ENCODE peak calls at places on chromosomes 11 and 22, in seven cellular contexts. One of them, this sample, is unnamed.

GRCh38 chr11:10130872-10131271 is 163.1 kb downstream of the SBF2 start:
- DNase-seq in neural progenitor cell: no peak
- DNase-seq in CD4-positive, CD25-positive, alpha-beta regulatory T cell: no peak
- DNase-seq in body of pancreas: no peak
- DNase-seq in ovary: no peak
- DNase-seq in H1: no peak
- DNase-seq in stomach: no peak
- DNase-seq in this sample: no peak

GRCh38 chr22:37848587-37849088 is 581 bp upstream of the EIF3L start:
- DNase-seq in neural progenitor cell: peak; percentile 32
- DNase-seq in CD4-positive, CD25-positive, alpha-beta regulatory T cell: peak; percentile 34
- DNase-seq in body of pancreas: no peak
- DNase-seq in ovary: no peak
- DNase-seq in H1: no peak
- DNase-seq in stomach: no peak
- DNase-seq in this sample: no peak

GRCh38 chr11:111797145-111797581 is 31.0 kb upstream of the PPP2R1B start:
- DNase-seq in neural progenitor cell: no peak
- DNase-seq in CD4-positive, CD25-positive, alpha-beta regulatory T cell: no peak
- DNase-seq in body of pancreas: peak; percentile 33
- DNase-seq in ovary: no peak
- DNase-seq in H1: no peak
- DNase-seq in stomach: no peak
- DNase-seq in this sample: no peak

GRCh38 chr22:44526431-44527115 is 28.5 kb upstream of the RTL6 start:
- DNase-seq in neural progenitor cell: no peak
- DNase-seq in CD4-positive, CD25-positive, alpha-beta regulatory T cell: no peak
- DNase-seq in body of pancreas: no peak
- DNase-seq in ovary: no peak
- DNase-seq in H1: peak; percentile 32
- DNase-seq in stomach: no peak
- DNase-seq in this sample: no peak

GRCh38 chr11:95693298-95693697 is 96.3 kb downstream of the FAM76B start:
- DNase-seq in neural progenitor cell: no peak
- DNase-seq in CD4-positive, CD25-positive, alpha-beta regulatory T cell: no peak
- DNase-seq in body of pancreas: no peak
- DNase-seq in ovary: no peak
- DNase-seq in H1: no peak
- DNase-seq in stomach: no peak
- DNase-seq in this sample: no peak

GRCh38 chr11:76606102-76606793 is 64.3 kb downstream of the LRRC32 start:
- DNase-seq in neural progenitor cell: no peak
- DNase-seq in CD4-positive, CD25-positive, alpha-beta regulatory T cell: no peak
- DNase-seq in body of pancreas: peak; percentile 44
- DNase-seq in ovary: peak; percentile 61
- DNase-seq in H1: peak; percentile 37
- DNase-seq in stomach: no peak
- DNase-seq in this sample: no peak

GRCh38 chr11:17931595-17931994 is 81.3 kb downstream of the SERGEF start:
- DNase-seq in neural progenitor cell: no peak
- DNase-seq in CD4-positive, CD25-positive, alpha-beta regulatory T cell: no peak
- DNase-seq in body of pancreas: no peak
- DNase-seq in ovary: no peak
- DNase-seq in H1: no peak
- DNase-seq in stomach: no peak
- DNase-seq in this sample: no peak

GRCh38 chr11:67571443-67571842 is 12.2 kb upstream of the GSTP1 start:
- DNase-seq in neural progenitor cell: no peak
- DNase-seq in CD4-positive, CD25-positive, alpha-beta regulatory T cell: no peak
- DNase-seq in body of pancreas: no peak
- DNase-seq in ovary: no peak
- DNase-seq in H1: no peak
- DNase-seq in stomach: no peak
- DNase-seq in this sample: no peak

GRCh38 chr11:19989191-19989590 is 171.1 kb downstream of the DBX1 start:
- DNase-seq in neural progenitor cell: no peak
- DNase-seq in CD4-positive, CD25-positive, alpha-beta regulatory T cell: no peak
- DNase-seq in body of pancreas: no peak
- DNase-seq in ovary: no peak
- DNase-seq in H1: no peak
- DNase-seq in stomach: no peak
- DNase-seq in this sample: no peak

GRCh38 chr11:18314794-18315523 is 7.0 kb downstream of the HPS5 start:
- DNase-seq in neural progenitor cell: no peak
- DNase-seq in CD4-positive, CD25-positive, alpha-beta regulatory T cell: no peak
- DNase-seq in body of pancreas: no peak
- DNase-seq in ovary: no peak
- DNase-seq in H1: no peak
- DNase-seq in stomach: no peak
- DNase-seq in this sample: no peak

GRCh38 chr11:119093951-119094815 is 7.5 kb downstream of the DPAGT1 start:
- DNase-seq in neural progenitor cell: peak; percentile 48
- DNase-seq in CD4-positive, CD25-positive, alpha-beta regulatory T cell: peak; percentile 44
- DNase-seq in body of pancreas: no peak
- DNase-seq in ovary: peak; percentile 64
- DNase-seq in H1: peak; percentile 60
- DNase-seq in stomach: peak; percentile 37
- DNase-seq in this sample: no peak

GRCh38 chr11:119091083-119091650 is 6.5 kb downstream of the HMBS start:
- DNase-seq in neural progenitor cell: no peak
- DNase-seq in CD4-positive, CD25-positive, alpha-beta regulatory T cell: no peak
- DNase-seq in body of pancreas: no peak
- DNase-seq in ovary: no peak
- DNase-seq in H1: no peak
- DNase-seq in stomach: no peak
- DNase-seq in this sample: no peak

GRCh38 chr11:119093666-119093950 is 8.0 kb downstream of the DPAGT1 start:
- DNase-seq in neural progenitor cell: no peak
- DNase-seq in CD4-positive, CD25-positive, alpha-beta regulatory T cell: no peak
- DNase-seq in body of pancreas: no peak
- DNase-seq in ovary: no peak
- DNase-seq in H1: no peak
- DNase-seq in stomach: no peak
- DNase-seq in this sample: no peak

GRCh38 chr11:119092880-119093665 is 8.4 kb downstream of the HMBS start:
- DNase-seq in neural progenitor cell: no peak
- DNase-seq in CD4-positive, CD25-positive, alpha-beta regulatory T cell: no peak
- DNase-seq in body of pancreas: peak; percentile 44
- DNase-seq in ovary: no peak
- DNase-seq in H1: no peak
- DNase-seq in stomach: peak; percentile 57
- DNase-seq in this sample: no peak

GRCh38 chr11:119091966-119092879 is 7.5 kb downstream of the HMBS start:
- DNase-seq in neural progenitor cell: no peak
- DNase-seq in CD4-positive, CD25-positive, alpha-beta regulatory T cell: no peak
- DNase-seq in body of pancreas: no peak
- DNase-seq in ovary: no peak
- DNase-seq in H1: no peak
- DNase-seq in stomach: no peak
- DNase-seq in this sample: no peak
- H3K4me3 ChIP-seq in neural progenitor cell: peak overlapping the region; percentile 69
- H3K4me3 ChIP-seq in CD4-positive, CD25-positive, alpha-beta regulatory T cell: peak overlapping the region; percentile 77
- H3K4me3 ChIP-seq in body of pancreas: no peak overlapping the region
- H3K4me3 ChIP-seq in ovary: no peak overlapping the region
- H3K4me3 ChIP-seq in H1: peak overlapping the region; percentile 91
- H3K4me3 ChIP-seq in stomach: no peak overlapping the region
- H3K4me3 ChIP-seq in this sample: no peak overlapping the region

DNA sequence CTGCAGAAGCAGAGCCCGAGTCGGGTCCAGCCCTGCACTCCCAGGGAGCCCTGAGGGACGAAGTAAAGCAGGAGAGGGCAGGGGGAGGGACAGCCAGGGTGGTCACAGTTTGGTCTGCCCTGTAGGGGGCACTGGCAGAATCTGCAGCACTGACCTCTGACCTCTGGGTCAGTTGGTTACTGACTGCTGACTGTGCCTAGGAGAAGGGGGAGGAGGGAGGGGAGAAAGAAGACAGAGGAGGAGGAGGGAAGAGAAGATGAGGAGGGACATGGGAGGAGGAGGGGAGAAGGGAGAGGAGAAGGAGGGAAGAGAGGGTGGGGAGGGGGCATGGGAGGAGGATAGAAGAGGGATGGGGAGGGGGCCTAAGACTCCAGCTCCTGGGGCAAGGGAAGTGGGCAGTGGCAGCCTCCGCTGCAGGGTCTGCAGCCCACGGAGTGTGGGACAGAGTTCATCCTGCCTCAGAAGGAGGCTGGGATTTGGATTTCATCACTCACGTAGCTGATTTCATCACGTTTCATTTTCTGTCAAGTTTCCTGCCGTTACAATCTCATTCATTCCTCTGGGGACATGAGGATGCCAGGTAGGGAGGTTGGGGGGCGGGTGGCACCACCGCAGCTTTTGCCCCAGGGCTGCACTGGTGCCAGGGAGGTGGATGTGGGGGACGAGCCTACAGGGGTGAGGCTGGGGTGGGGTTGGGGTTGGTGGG is 55.2 kb downstream of the FLRT1 start:
- DNase-seq in neural progenitor cell: peak; percentile 64
- DNase-seq in CD4-positive, CD25-positive, alpha-beta regulatory T cell: no peak
- DNase-seq in body of pancreas: no peak
- DNase-seq in ovary: no peak
- DNase-seq in H1: no peak
- DNase-seq in stomach: no peak
- DNase-seq in this sample: no peak
- H3K4me3 ChIP-seq in neural progenitor cell: no peak overlapping the region
- H3K4me3 ChIP-seq in CD4-positive, CD25-positive, alpha-beta regulatory T cell: no peak overlapping the region
- H3K4me3 ChIP-seq in body of pancreas: no peak overlapping the region
- H3K4me3 ChIP-seq in ovary: no peak overlapping the region
- H3K4me3 ChIP-seq in H1: no peak overlapping the region
- H3K4me3 ChIP-seq in stomach: no peak overlapping the region
- H3K4me3 ChIP-seq in this sample: no peak overlapping the region

GRCh38 chr11:131807876-131808275 is 437.5 kb downstream of the NTM start:
- DNase-seq in neural progenitor cell: no peak
- DNase-seq in CD4-positive, CD25-positive, alpha-beta regulatory T cell: no peak
- DNase-seq in body of pancreas: no peak
- DNase-seq in ovary: no peak
- DNase-seq in H1: no peak
- DNase-seq in stomach: no peak
- DNase-seq in this sample: no peak

GRCh38 chr11:131800452-131800851 is 430.0 kb downstream of the NTM start:
- DNase-seq in neural progenitor cell: no peak
- DNase-seq in CD4-positive, CD25-positive, alpha-beta regulatory T cell: no peak
- DNase-seq in body of pancreas: no peak
- DNase-seq in ovary: no peak
- DNase-seq in H1: no peak
- DNase-seq in stomach: no peak
- DNase-seq in this sample: no peak

GRCh38 chr11:131796541-131796940 is 426.1 kb downstream of the NTM start:
- DNase-seq in neural progenitor cell: no peak
- DNase-seq in CD4-positive, CD25-positive, alpha-beta regulatory T cell: no peak
- DNase-seq in body of pancreas: no peak
- DNase-seq in ovary: no peak
- DNase-seq in H1: no peak
- DNase-seq in stomach: no peak
- DNase-seq in this sample: no peak

DNA sequence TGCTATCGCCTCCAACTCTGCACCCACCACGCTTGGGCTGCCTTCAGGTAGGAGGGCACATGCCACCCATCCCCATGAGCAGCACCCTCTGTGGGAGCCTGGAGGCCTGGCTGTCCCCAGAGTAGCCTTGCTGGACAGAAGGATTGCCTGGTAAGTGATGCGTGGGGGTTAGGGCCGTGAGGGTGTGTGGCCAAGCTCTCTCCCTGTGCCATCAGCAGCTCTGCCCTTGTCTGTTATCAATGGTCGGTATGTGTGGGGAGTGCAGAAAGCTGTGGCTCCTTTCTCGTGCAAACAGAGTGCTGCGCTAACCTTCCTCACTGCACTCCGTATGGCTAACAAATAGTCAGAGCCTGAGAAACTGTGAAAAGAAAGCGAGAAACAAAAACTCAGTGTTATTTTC is 432.0 kb downstream of the NTM start:
- DNase-seq in neural progenitor cell: no peak
- DNase-seq in CD4-positive, CD25-positive, alpha-beta regulatory T cell: no peak
- DNase-seq in body of pancreas: no peak
- DNase-seq in ovary: no peak
- DNase-seq in H1: no peak
- DNase-seq in stomach: no peak
- DNase-seq in this sample: no peak
- H3K4me3 ChIP-seq in neural progenitor cell: no peak overlapping the region
- H3K4me3 ChIP-seq in CD4-positive, CD25-positive, alpha-beta regulatory T cell: no peak overlapping the region
- H3K4me3 ChIP-seq in body of pancreas: no peak overlapping the region
- H3K4me3 ChIP-seq in ovary: no peak overlapping the region
- H3K4me3 ChIP-seq in H1: no peak overlapping the region
- H3K4me3 ChIP-seq in stomach: no peak overlapping the region
- H3K4me3 ChIP-seq in this sample: no peak overlapping the region

GRCh38 chr11:119417726-119418540 is 5.0 kb downstream of the THY1 start:
- DNase-seq in neural progenitor cell: no peak
- DNase-seq in CD4-positive, CD25-positive, alpha-beta regulatory T cell: no peak
- DNase-seq in body of pancreas: no peak
- DNase-seq in ovary: no peak
- DNase-seq in H1: no peak
- DNase-seq in stomach: no peak
- DNase-seq in this sample: no peak
- H3K4me3 ChIP-seq in neural progenitor cell: no peak overlapping the region
- H3K4me3 ChIP-seq in CD4-positive, CD25-positive, alpha-beta regulatory T cell: no peak overlapping the region
- H3K4me3 ChIP-seq in body of pancreas: no peak overlapping the region
- H3K4me3 ChIP-seq in ovary: no peak overlapping the region
- H3K4me3 ChIP-seq in H1: no peak overlapping the region
- H3K4me3 ChIP-seq in stomach: no peak overlapping the region
- H3K4me3 ChIP-seq in this sample: no peak overlapping the region

GRCh38 chr22:45996241-45997076 is 19.5 kb upstream of the WNT7B start:
- DNase-seq in neural progenitor cell: no peak
- DNase-seq in CD4-positive, CD25-positive, alpha-beta regulatory T cell: no peak
- DNase-seq in body of pancreas: peak; percentile 73
- DNase-seq in ovary: no peak
- DNase-seq in H1: no peak
- DNase-seq in stomach: no peak
- DNase-seq in this sample: no peak

GRCh38 chr22:45998638-45999378 is 21.8 kb upstream of the WNT7B start:
- DNase-seq in neural progenitor cell: no peak
- DNase-seq in CD4-positive, CD25-positive, alpha-beta regulatory T cell: no peak
- DNase-seq in body of pancreas: no peak
- DNase-seq in ovary: no peak
- DNase-seq in H1: no peak
- DNase-seq in stomach: no peak
- DNase-seq in this sample: no peak

GRCh38 chr22:45997775-45998637 is 21.0 kb upstream of the WNT7B start:
- DNase-seq in neural progenitor cell: no peak
- DNase-seq in CD4-positive, CD25-positive, alpha-beta regulatory T cell: no peak
- DNase-seq in body of pancreas: peak; percentile 56
- DNase-seq in ovary: peak; percentile 58
- DNase-seq in H1: no peak
- DNase-seq in stomach: no peak
- DNase-seq in this sample: peak; percentile 51

GRCh38 chr22:45995405-45996101 is 18.6 kb upstream of the WNT7B start:
- DNase-seq in neural progenitor cell: no peak
- DNase-seq in CD4-positive, CD25-positive, alpha-beta regulatory T cell: no peak
- DNase-seq in body of pancreas: no peak
- DNase-seq in ovary: no peak
- DNase-seq in H1: no peak
- DNase-seq in stomach: no peak
- DNase-seq in this sample: peak; percentile 47

GRCh38 chr22:45997077-45997774 is 20.3 kb upstream of the WNT7B start:
- DNase-seq in neural progenitor cell: peak; percentile 62
- DNase-seq in CD4-positive, CD25-positive, alpha-beta regulatory T cell: no peak
- DNase-seq in body of pancreas: peak; percentile 87
- DNase-seq in ovary: peak; percentile 95
- DNase-seq in H1: no peak
- DNase-seq in stomach: peak; percentile 63
- DNase-seq in this sample: peak; percentile 87
- H3K4me3 ChIP-seq in neural progenitor cell: no peak overlapping the region
- H3K4me3 ChIP-seq in CD4-positive, CD25-positive, alpha-beta regulatory T cell: no peak overlapping the region
- H3K4me3 ChIP-seq in body of pancreas: no peak overlapping the region
- H3K4me3 ChIP-seq in ovary: no peak overlapping the region
- H3K4me3 ChIP-seq in H1: no peak overlapping the region
- H3K4me3 ChIP-seq in stomach: no peak overlapping the region
- H3K4me3 ChIP-seq in this sample: no peak overlapping the region

This sample was measured in right lobe of liver.